ENCODE peak calls at places on chromosomes 3 and 15, in seven cellular contexts. F is naive thymus-derived CD4-positive, alpha-beta T cell; G is mucosa of descending colon; U is MV-4-11; R is T-helper 17 cell; Q is endothelial cell; B is activated naive CD4-positive, alpha-beta T cell treated with anti-CD3 and anti-CD28 coated beads for 36 hours. I is an unnamed sample.
A peak's percentile ranks its signal among the peaks of the same experiment; 100 is the strongest.

GRCh38 chr15:101120961-101121360 is 130.9 kb downstream of the CHSY1 start:
- DNase-seq in F (no peak), G (no peak), U (no peak), R (no peak), Q (no peak), B (no peak), I (no peak)

GRCh38 chr3:58180940-58181587 is 29.7 kb downstream of the DNASE1L3 start:
- DNase-seq in F (no peak), G (no peak), U (no peak), R (no peak), Q (no peak), B (no peak), I (no peak)

GRCh38 chr15:87322223-87322622 is 934.3 kb downstream of the NTRK3 start:
- DNase-seq in F (no peak), G (no peak), U (no peak), R (no peak), Q (no peak), B (no peak), I (no peak)

GRCh38 chr3:16798738-16799137 is 86.0 kb upstream of the PLCL2 start:
- DNase-seq in F (no peak), G (no peak), U (no peak), R (no peak), Q (no peak), B (no peak), I (no peak)

GRCh38 chr15:98626153-98626552 is 22.2 kb upstream of the IGF1R start:
- DNase-seq in F (no peak), G (no peak), U (no peak), R (no peak), Q (no peak), B (no peak), I (no peak)

GRCh38 chr15:52765779-52766178 is 24.4 kb downstream of the ONECUT1 start:
- DNase-seq in F (no peak), G (no peak), U (no peak), R (no peak), Q (peak; percentile 62), B (no peak), I (no peak)

GRCh38 chr3:47381317-47382157 is 716 bp downstream of the PTPN23 start:
- DNase-seq in F (no peak), G (peak; percentile 87), U (peak; percentile 81), R (peak; percentile 36), Q (peak; percentile 82), B (peak; percentile 75), I (peak; percentile 61)

GRCh38 chr15:94042163-94042954 is 189.0 kb upstream of the MCTP2 start:
- DNase-seq in F (no peak), G (no peak), U (no peak), R (no peak), Q (no peak), B (no peak), I (no peak)

GRCh38 chr15:42846647-42847046 is 73.9 kb downstream of the TTBK2 start:
- DNase-seq in F (no peak), G (no peak), U (no peak), R (no peak), Q (no peak), B (no peak), I (no peak)